ENCODE peak calls at places on chromosomes 5 and 9, in eight cellular contexts. J is ecto neural progenitor cell; F is NT2/D1; A is fibroblast of the aortic adventitia; B is NCI-H1105 treated with DMSO at 0.1 percent for 48 hours; U is RPMI7951; Y is Daoy; L is activated CD4-positive, alpha-beta T cell treated with anti-CD3 and anti-CD28 coated beads, Interleukin-2, amount 50 U/mL, for 24 hours. H is an unnamed sample.

GRCh38 chr5:52063186-52063585 is 679.9 kb downstream of the ISL1 start:
- DNase-seq in L (no peak), B (no peak), J (no peak), U (no peak), F (no peak), Y (no peak), A (no peak), H (no peak)

GRCh38 chr9:105503873-105504272 is 54.1 kb upstream of the FKTN start:
- DNase-seq in A (peak; percentile 33), F (no peak), U (peak; percentile 46), B (no peak), J (no peak), L (no peak), Y (no peak), H (no peak)

GRCh38 chr9:92707530-92707929 is 37.6 kb upstream of the IPPK start:
- DNase-seq in J (no peak), F (no peak), Y (no peak), L (no peak), U (no peak), B (no peak), A (no peak), H (no peak)

GRCh38 chr9:28600226-28600625 is 1026.9 kb upstream of the C9orf72 start:
- DNase-seq in J (no peak), B (no peak), L (no peak), U (no peak), F (no peak), A (no peak), Y (no peak), H (no peak)

GRCh38 chr9:81430727-81431126 is 258.6 kb downstream of the TLE1 start:
- DNase-seq in B (no peak), U (no peak), F (no peak), L (no peak), Y (peak; percentile 8), J (no peak), A (peak; percentile 15), H (no peak)

GRCh38 chr5:50302815-50303490 is 138.1 kb downstream of the EMB start:
- DNase-seq in F (no peak), Y (peak; percentile 5), A (peak; percentile 68), B (no peak), L (no peak), U (peak; percentile 34), J (no peak), H (no peak)

GRCh38 chr5:62082370-62082778 is 223.6 kb upstream of the KIF2A start:
- DNase-seq in Y (peak; percentile 54), J (no peak), U (peak; percentile 45), A (peak; percentile 41), L (no peak), B (no peak), F (no peak), H (no peak)

GRCh38 chr5:114957384-114957783 is 212.3 kb downstream of the TRIM36 start:
- DNase-seq in J (no peak), F (no peak), L (no peak), U (no peak), A (no peak), Y (no peak), B (no peak), H (no peak)

GRCh38 chr5:63959177-63959982 is 2.9 kb downstream of the HTR1A start:
- DNase-seq in F (peak; percentile 82), A (no peak), J (peak; percentile 84), Y (no peak), B (no peak), U (no peak), L (no peak), H (no peak)

GRCh38 chr5:18792145-18792544 is 1157.9 kb downstream of the TAF11L14 start:
- DNase-seq in Y (peak; percentile 91), U (peak; percentile 47), J (no peak), B (no peak), L (no peak), F (no peak), A (no peak), H (no peak)

GRCh38 chr9:135338546-135338945 is 141.0 kb upstream of the PPP1R26 start:
- DNase-seq in Y (peak; percentile 1), B (no peak), L (no peak), A (no peak), J (no peak), U (no peak), F (no peak), H (no peak)

GRCh38 chr5:116084231-116084630 is 594 bp upstream of the COMMD10 start:
- DNase-seq in F (no peak), J (peak; percentile 54), L (no peak), A (peak; percentile 30), B (peak; percentile 17), U (peak; percentile 33), Y (peak; percentile 37), H (no peak)

GRCh38 chr5:78908173-78908901 is 76.8 kb downstream of the ARSB start:
- DNase-seq in L (no peak), A (peak; percentile 85), J (peak; percentile 79), B (peak; percentile 82), U (peak; percentile 94), Y (peak; percentile 86), F (no peak), H (no peak)

GRCh38 chr5:103901885-103902284 is 339.3 kb upstream of the NUDT12 start:
- DNase-seq in Y (no peak), A (no peak), L (no peak), U (no peak), J (no peak), B (no peak), F (no peak), H (no peak)

GRCh38 chr5:1182633-1183423 is 18.6 kb upstream of the SLC6A19 start:
- DNase-seq in F (no peak), A (no peak), B (no peak), Y (no peak), U (peak; percentile 8), L (no peak), J (no peak), H (no peak)

GRCh38 chr9:92719028-92719647 is 45.5 kb downstream of the BICD2 start:
- DNase-seq in J (no peak), F (no peak), U (no peak), A (no peak), L (no peak), B (no peak), Y (no peak), H (no peak)

GRCh38 chr5:138463335-138464017 is 1.8 kb upstream of the EGR1 start:
- DNase-seq in A (no peak), F (no peak), U (peak; percentile 19), J (no peak), Y (peak; percentile 25), B (no peak), L (no peak), H (no peak)

GRCh38 chr9:78982849-78983248 is 588.9 kb upstream of the TLE4 start:
- DNase-seq in F (no peak), B (no peak), A (no peak), J (no peak), U (peak; percentile 80), L (no peak), Y (peak; percentile 94), H (no peak)

GRCh38 chr5:117657591-117657990 is 1083.0 kb upstream of the SEMA6A start:
- DNase-seq in U (no peak), J (no peak), L (no peak), B (peak; percentile 84), A (peak; percentile 3), Y (no peak), F (no peak), H (no peak)

GRCh38 chr9:79574716-79575242 is 3.0 kb downstream of the TLE4 start:
- DNase-seq in B (no peak), Y (no peak), U (no peak), L (no peak), A (no peak), F (no peak), J (no peak), H (no peak)

GRCh38 chr9:130728721-130729120 is 35.1 kb downstream of the EXOSC2 start:
- DNase-seq in L (no peak), Y (no peak), A (peak; percentile 44), F (no peak), J (no peak), U (peak; percentile 26), B (no peak), H (no peak)

GRCh38 chr5:101535626-101536025 is 632.5 kb upstream of the ST8SIA4 start:
- DNase-seq in L (no peak), A (no peak), J (no peak), F (no peak), B (no peak), U (no peak), Y (no peak), H (no peak)

GRCh38 chr5:1418921-1419280 is 26.3 kb downstream of the SLC6A3 start:
- DNase-seq in F (no peak), Y (no peak), A (no peak), L (no peak), U (no peak), J (no peak), B (no peak), H (no peak)

GRCh38 chr9:131618071-131618479 is 72.8 kb downstream of the PRRT1B start:
- DNase-seq in L (no peak), F (no peak), A (peak; percentile 25), Y (peak; percentile 32), U (peak; percentile 56), J (no peak), B (peak; percentile 83), H (no peak)

GRCh38 chr5:102879741-102880140 is 124.6 kb downstream of the PAM start:
- DNase-seq in B (no peak), U (no peak), J (no peak), A (no peak), L (no peak), Y (no peak), F (no peak), H (no peak)

GRCh38 chr5:114412509-114413171 is 50.8 kb downstream of the KCNN2 start:
- DNase-seq in J (no peak), A (peak; percentile 4), F (no peak), U (peak; percentile 17), B (peak; percentile 54), Y (peak; percentile 15), L (no peak), H (no peak)

GRCh38 chr5:176731506-176732192 is 78.7 kb upstream of the UNC5A start:
- DNase-seq in A (peak; percentile 4), J (no peak), L (no peak), B (no peak), Y (no peak), U (no peak), F (no peak), H (no peak)

GRCh38 chr9:26548766-26549290 is 343.8 kb downstream of the CAAP1 start:
- DNase-seq in B (no peak), A (no peak), J (no peak), U (no peak), F (no peak), Y (no peak), L (no peak), H (no peak)

GRCh38 chr9:76810377-76810957 is 46.2 kb downstream of the PCA3 start:
- DNase-seq in Y (peak; percentile 67), F (peak; percentile 62), A (peak; percentile 82), B (peak; percentile 71), U (peak; percentile 46), J (peak; percentile 53), L (no peak), H (no peak)

GRCh38 chr5:176692835-176693476 is 45.7 kb downstream of the TSPAN17 start:
- DNase-seq in B (peak; percentile 48), F (no peak), A (no peak), U (no peak), L (no peak), J (no peak), Y (no peak), H (no peak)

GRCh38 chr9:78938821-78939220 is 632.9 kb upstream of the TLE4 start:
- DNase-seq in F (no peak), L (no peak), Y (no peak), A (no peak), U (no peak), J (no peak), B (no peak), H (no peak)

GRCh38 chr5:133387621-133388020 is 224.7 kb downstream of the FSTL4 start:
- DNase-seq in J (peak; percentile 2), F (no peak), A (no peak), Y (no peak), B (no peak), U (no peak), L (no peak), H (no peak)